ENCODE peak calls at places on chromosomes 13 and 19, in five cellular contexts. H is aorta; U is CD8-positive, alpha-beta T cell; D is BE2C; X is H1. J is an unnamed sample.

GRCh38 chr19:2080336-2080988 is 15.7 kb downstream of the MOB3A start:
- DNase-seq in H (no peak), U (no peak), D (no peak), X (no peak), J (no peak)

GRCh38 chr13:64688893-64689677 is 2541.1 kb downstream of the PCDH9 start:
- DNase-seq in H (no peak), U (no peak), D (no peak), X (no peak), J (peak; percentile 4)

GRCh38 chr19:30799854-30800755 is 427.9 kb downstream of the ZNF536 start:
- DNase-seq in H (no peak), U (no peak), D (peak; percentile 59), X (peak; percentile 90), J (no peak)

GRCh38 chr19:22619371-22619770 is 14.8 kb upstream of the ZNF492 start:
- DNase-seq in H (no peak), U (no peak), D (no peak), X (no peak), J (no peak)

GRCh38 chr13:77319536-77319935 is 7.4 kb downstream of the MYCBP2 start:
- DNase-seq in H (no peak), U (no peak), D (no peak), X (no peak), J (no peak)

GRCh38 chr13:110819203-110820014 is 95.5 kb downstream of the ANKRD10 start:
- DNase-seq in H (peak; percentile 84), U (peak; percentile 87), D (peak; percentile 71), X (peak; percentile 93), J (peak; percentile 52)

GRCh38 chr19:34960103-34960805 is 3.8 kb downstream of the ZNF792 start:
- DNase-seq in H (no peak), U (no peak), D (no peak), X (peak; percentile 20), J (no peak)

GRCh38 chr19:42151735-42152134 is 19.5 kb upstream of the POU2F2 start:
- DNase-seq in H (no peak), U (no peak), D (no peak), X (no peak), J (no peak)

GRCh38 chr13:49444517-49445395 is 682 bp downstream of the SETDB2 start:
- DNase-seq in H (no peak), U (peak; percentile 50), D (no peak), X (no peak), J (peak; percentile 48)

GRCh38 chr13:48528720-48529119 is 4.2 kb downstream of the RCBTB2 start:
- DNase-seq in H (no peak), U (no peak), D (no peak), X (no peak), J (no peak)

GRCh38 chr19:2253106-2254051 is 2.8 kb downstream of the JSRP1 start:
- DNase-seq in H (no peak), U (peak; percentile 82), D (peak; percentile 15), X (peak; percentile 84), J (no peak)

GRCh38 chr13:95222733-95223018 is 78.6 kb downstream of the ABCC4 start:
- DNase-seq in H (no peak), U (no peak), D (no peak), X (peak; percentile 27), J (no peak)

GRCh38 chr13:84927442-84928169 is 871.6 kb downstream of the SLITRK6 start:
- DNase-seq in H (no peak), U (no peak), D (no peak), X (no peak), J (no peak)

GRCh38 chr19:58009666-58010301 is 7.2 kb upstream of the ZNF606 start:
- DNase-seq in H (peak; percentile 71), U (peak; percentile 62), D (peak; percentile 96), X (no peak), J (no peak)

GRCh38 chr19:29283366-29283765 is 70.4 kb upstream of the UQCRFS1 start:
- DNase-seq in H (no peak), U (no peak), D (no peak), X (no peak), J (no peak)

GRCh38 chr19:29771708-29772415 is 39.9 kb upstream of the CCNE1 start:
- DNase-seq in H (no peak), U (peak; percentile 58), D (peak; percentile 74), X (peak; percentile 78), J (peak; percentile 28)

GRCh38 chr13:71124230-71124629 is 742.8 kb downstream of the DACH1 start:
- DNase-seq in H (no peak), U (no peak), D (no peak), X (no peak), J (no peak)

GRCh38 chr13:105343134-105343806 is 1192.2 kb downstream of the EFNB2 start:
- DNase-seq in H (no peak), U (no peak), D (no peak), X (no peak), J (no peak)

GRCh38 chr19:51714848-51715247 is 8.9 kb downstream of the HAS1 start:
- DNase-seq in H (no peak), U (no peak), D (no peak), X (no peak), J (no peak)

GRCh38 chr19:18063463-18063862 is 23.3 kb downstream of the IL12RB1 start:
- DNase-seq in H (no peak), U (no peak), D (peak; percentile 47), X (peak; percentile 71), J (no peak)

GRCh38 chr19:34495416-34495815 is 13.9 kb downstream of the WTIP start:
- DNase-seq in H (no peak), U (no peak), D (no peak), X (no peak), J (no peak)

GRCh38 chr19:42634409-42635232 is 39.9 kb upstream of the CEACAM8 start:
- DNase-seq in H (no peak), U (no peak), D (peak; percentile 42), X (peak; percentile 47), J (peak; percentile 28)

GRCh38 chr13:31166591-31166990 is 4.9 kb upstream of the HSPH1 start:
- DNase-seq in H (no peak), U (no peak), D (no peak), X (no peak), J (no peak)

GRCh38 chr13:66665991-66666390 is 564.1 kb downstream of the PCDH9 start:
- DNase-seq in H (peak; percentile 46), U (no peak), D (peak; percentile 96), X (no peak), J (no peak)

GRCh38 chr19:8323781-8324185 is 2.5 kb downstream of the RPS28 start:
- DNase-seq in H (no peak), U (no peak), D (no peak), X (no peak), J (no peak)

GRCh38 chr13:37914781-37915391 is 45.3 kb upstream of the TRPC4 start:
- DNase-seq in H (no peak), U (no peak), D (no peak), X (peak; percentile 53), J (no peak)

GRCh38 chr19:6276447-6276846 is 3.3 kb downstream of the MLLT1 start:
- DNase-seq in H (peak; percentile 81), U (no peak), D (no peak), X (no peak), J (no peak)

GRCh38 chr13:33110386-33110712 is 94.1 kb downstream of the KL start:
- DNase-seq in H (no peak), U (no peak), D (no peak), X (no peak), J (no peak)

GRCh38 chr13:33110713-33111413 is 94.6 kb downstream of the KL start:
- DNase-seq in H (peak; percentile 84), U (no peak), D (no peak), X (no peak), J (no peak)

GRCh38 chr13:33109801-33110200 is 93.6 kb downstream of the KL start:
- DNase-seq in H (no peak), U (no peak), D (peak; percentile 46), X (peak; percentile 76), J (peak; percentile 10)

GRCh38 chr13:33112745-33113144 is 96.5 kb downstream of the KL start:
- DNase-seq in H (no peak), U (no peak), D (no peak), X (no peak), J (no peak)

GRCh38 chr13:33111414-33112110 is 95.3 kb downstream of the KL start:
- DNase-seq in H (no peak), U (no peak), D (no peak), X (no peak), J (no peak)
- H3K36me3 ChIP-seq in H (peaks cover 5% of the 10 kb centered on the region), U (no peaks in the 10 kb centered on the region), D (no peaks in the 10 kb centered on the region), X (no peaks in the 10 kb centered on the region), J (no peaks in the 10 kb centered on the region)

GRCh38 chr19:812049-812816 is 9.5 kb downstream of the PLPPR3 start:
- DNase-seq in H (no peak), U (no peak), D (no peak), X (peak; percentile 63), J (no peak)
- H3K36me3 ChIP-seq in H (peaks cover 6% of the 10 kb centered on the region), U (peaks cover 42% of the 10 kb centered on the region), D (peaks cover 74% of the 10 kb centered on the region), X (peaks cover 80% of the 10 kb centered on the region), J (peaks cover 9% of the 10 kb centered on the region)

GRCh38 chr19:9885077-9885552 is 50.0 kb downstream of the PIN1 start:
- DNase-seq in H (peak; percentile 62), U (no peak), D (peak; percentile 26), X (no peak), J (no peak)

GRCh38 chr19:9881720-9882119 is 46.6 kb downstream of the PIN1 start:
- DNase-seq in H (no peak), U (no peak), D (no peak), X (no peak), J (no peak)

GRCh38 chr19:9883764-9884163 is 48.6 kb downstream of the PIN1 start:
- DNase-seq in H (no peak), U (no peak), D (no peak), X (no peak), J (no peak)

GRCh38 chr19:9878511-9879196 is 43.5 kb downstream of the PIN1 start:
- DNase-seq in H (no peak), U (no peak), D (no peak), X (no peak), J (no peak)

GRCh38 chr19:9883231-9883758 is 48.2 kb downstream of the PIN1 start:
- DNase-seq in H (no peak), U (no peak), D (no peak), X (no peak), J (no peak)
- H3K36me3 ChIP-seq in H (no peaks in the 10 kb centered on the region), U (no peaks in the 10 kb centered on the region), D (no peaks in the 10 kb centered on the region), X (no peaks in the 10 kb centered on the region), J (no peaks in the 10 kb centered on the region)

GRCh38 chr19:19345970-19346369 is 25.3 kb downstream of the MAU2 start:
- DNase-seq in H (no peak), U (no peak), D (no peak), X (no peak), J (no peak)

GRCh38 chr19:19345232-19345631 is 24.6 kb downstream of the MAU2 start:
- DNase-seq in H (no peak), U (no peak), D (no peak), X (no peak), J (no peak)

GRCh38 chr19:19349365-19349764 is 28.7 kb downstream of the MAU2 start:
- DNase-seq in H (no peak), U (no peak), D (no peak), X (no peak), J (no peak)

GRCh38 chr19:19347401-19347800 is 26.8 kb downstream of the MAU2 start:
- DNase-seq in H (no peak), U (no peak), D (no peak), X (no peak), J (no peak)

DNA sequence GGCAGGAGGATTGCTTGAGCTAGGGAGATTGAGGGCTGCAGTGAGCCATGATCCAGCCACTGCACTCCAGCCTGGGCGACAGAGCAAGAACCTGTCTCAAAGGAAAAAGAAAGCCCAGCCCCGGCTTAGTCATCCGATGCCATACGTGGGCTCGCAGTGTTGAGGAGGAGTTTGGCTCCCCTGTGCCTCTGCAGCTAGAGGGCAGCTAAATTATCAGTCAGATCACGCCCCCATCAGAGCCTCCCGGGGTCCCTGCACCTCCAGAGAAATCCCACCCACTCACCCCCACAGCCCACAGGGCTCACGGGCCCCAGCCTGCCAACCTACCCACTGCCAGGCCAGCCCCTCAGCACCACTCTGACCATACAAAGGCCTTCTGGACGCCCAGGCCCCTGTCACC is 27.6 kb downstream of the MAU2 start:
- DNase-seq in H (no peak), U (no peak), D (no peak), X (no peak), J (no peak)
- H3K36me3 ChIP-seq in H (no peaks in the 10 kb centered on the region), U (peaks cover 66% of the 10 kb centered on the region), D (peaks cover 64% of the 10 kb centered on the region), X (peaks cover 43% of the 10 kb centered on the region), J (no peaks in the 10 kb centered on the region)

J was measured in Panc1.